ENCODE peak calls at places on chromosomes 1 and 21, in nine cellular contexts. U is right cardiac atrium; I is IMR-90; T is tibial nerve; W is stomach; J is CD4-positive, alpha-beta T cell; K is cardiac muscle cell; O is A549; Q is upper lobe of right lung. C is an unnamed sample.
A peak's percentile ranks its signal among the peaks of the same experiment; 100 is the strongest.

GRCh38 chr1:230851291-230851691 is 17.0 kb downstream of the C1orf198 start:
- DNase-seq in U (peak; percentile 53), I (peak; percentile 55), T (no peak), W (no peak), J (no peak), K (peak; percentile 90), O (no peak), Q (no peak), C (peak; percentile 90)

GRCh38 chr1:81231729-81232038 is 569.0 kb upstream of the ADGRL2 start:
- DNase-seq in U (no peak), I (peak; percentile 11), T (no peak), W (no peak), J (no peak), K (no peak), O (no peak), Q (no peak), C (no peak)

GRCh38 chr1:222106369-222106768 is 364.5 kb upstream of the DUSP10 start:
- DNase-seq in U (peak; percentile 64), I (no peak), T (no peak), W (no peak), J (no peak), K (no peak), O (no peak), Q (no peak), C (no peak)

GRCh38 chr1:247107694-247108093 is 3.5 kb upstream of the ZNF669 start:
- DNase-seq in U (no peak), I (no peak), T (no peak), W (no peak), J (no peak), K (no peak), O (no peak), Q (no peak), C (no peak)

GRCh38 chr1:230191079-230191478 is 124.0 kb downstream of the GALNT2 start:
- DNase-seq in U (no peak), I (peak; percentile 74), T (peak; percentile 71), W (peak; percentile 27), J (no peak), K (peak; percentile 48), O (no peak), Q (no peak), C (peak; percentile 57)

GRCh38 chr1:1000357-1001056 is 610 bp upstream of the HES4 start:
- DNase-seq in U (peak; percentile 94), I (peak; percentile 89), T (peak; percentile 57), W (peak; percentile 80), J (peak; percentile 64), K (peak; percentile 88), O (peak; percentile 95), Q (peak; percentile 90), C (peak; percentile 71)

GRCh38 chr21:46605759-46606426 is 1.0 kb upstream of the S100B start:
- DNase-seq in U (peak; percentile 73), I (no peak), T (no peak), W (peak; percentile 45), J (peak; percentile 61), K (no peak), O (no peak), Q (peak; percentile 74), C (no peak)

GRCh38 chr1:183365676-183366075 is 52.5 kb downstream of the NMNAT2 start:
- DNase-seq in U (no peak), I (no peak), T (no peak), W (no peak), J (no peak), K (no peak), O (no peak), Q (no peak), C (no peak)

GRCh38 chr1:201589186-201589585 is 50.3 kb downstream of the NAV1 start:
- DNase-seq in U (no peak), I (no peak), T (no peak), W (no peak), J (no peak), K (no peak), O (no peak), Q (no peak), C (no peak)

GRCh38 chr1:179921981-179922380 is 32.6 kb upstream of the CEP350 start:
- DNase-seq in U (no peak), I (peak; percentile 4), T (no peak), W (no peak), J (no peak), K (no peak), O (no peak), Q (no peak), C (peak; percentile 25)

GRCh38 chr1:214990619-214991018 is 91.9 kb upstream of the KCNK2 start:
- DNase-seq in U (no peak), I (peak; percentile 99), T (no peak), W (no peak), J (no peak), K (no peak), O (peak; percentile 2), Q (no peak), C (peak; percentile 98)

GRCh38 chr1:214991691-214992315 is 90.7 kb upstream of the KCNK2 start:
- DNase-seq in U (no peak), I (no peak), T (no peak), W (no peak), J (no peak), K (no peak), O (no peak), Q (no peak), C (no peak)

GRCh38 chr1:214993419-214993818 is 89.1 kb upstream of the KCNK2 start:
- DNase-seq in U (no peak), I (peak; percentile 82), T (no peak), W (no peak), J (no peak), K (no peak), O (no peak), Q (no peak), C (peak; percentile 44)

DNA sequence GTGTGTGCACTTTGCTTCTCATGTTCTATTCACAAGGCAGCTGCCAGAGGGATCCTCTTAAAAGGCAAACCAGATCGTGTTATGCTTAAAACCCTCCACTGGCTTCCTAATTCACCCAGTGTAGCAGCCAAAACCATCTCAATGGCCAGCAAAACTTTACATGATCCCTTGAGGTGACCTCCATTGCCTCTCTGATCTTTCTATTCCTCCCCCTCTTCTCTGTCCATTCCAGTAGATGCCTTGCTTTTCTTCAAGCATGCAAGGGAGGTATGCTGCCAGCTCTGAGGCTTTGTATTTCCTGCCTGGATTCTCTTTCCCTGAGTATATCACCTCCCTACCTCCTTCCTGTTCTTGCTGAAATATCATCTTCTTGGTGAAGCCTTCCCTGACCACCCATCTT is 93.2 kb upstream of the KCNK2 start:
- DNase-seq in U (no peak), I (peak; percentile 83), T (no peak), W (no peak), J (no peak), K (no peak), O (no peak), Q (no peak), C (peak; percentile 76)
- H3K27ac ChIP-seq in U (no peak overlapping the region), I (peak overlapping the region; percentile 50), T (no peak overlapping the region), W (no peak overlapping the region), J (no peak overlapping the region), K (no peak overlapping the region), O (no peak overlapping the region), Q (no peak overlapping the region), C (peak overlapping the region; percentile 74)

GRCh38 chr1:15628003-15628402 is 10.7 kb downstream of the DDI2 start:
- DNase-seq in U (no peak), I (no peak), T (no peak), W (no peak), J (no peak), K (no peak), O (no peak), Q (no peak), C (no peak)

GRCh38 chr1:15624315-15624714 is 7.1 kb downstream of the DDI2 start:
- DNase-seq in U (no peak), I (no peak), T (no peak), W (no peak), J (no peak), K (no peak), O (no peak), Q (no peak), C (no peak)

GRCh38 chr1:15625224-15625917 is 8.1 kb downstream of the DDI2 start:
- DNase-seq in U (no peak), I (no peak), T (no peak), W (no peak), J (no peak), K (no peak), O (no peak), Q (no peak), C (no peak)

GRCh38 chr1:15627343-15627988 is 10.2 kb downstream of the DDI2 start:
- DNase-seq in U (no peak), I (peak; percentile 26), T (no peak), W (no peak), J (no peak), K (no peak), O (no peak), Q (no peak), C (no peak)

DNA sequence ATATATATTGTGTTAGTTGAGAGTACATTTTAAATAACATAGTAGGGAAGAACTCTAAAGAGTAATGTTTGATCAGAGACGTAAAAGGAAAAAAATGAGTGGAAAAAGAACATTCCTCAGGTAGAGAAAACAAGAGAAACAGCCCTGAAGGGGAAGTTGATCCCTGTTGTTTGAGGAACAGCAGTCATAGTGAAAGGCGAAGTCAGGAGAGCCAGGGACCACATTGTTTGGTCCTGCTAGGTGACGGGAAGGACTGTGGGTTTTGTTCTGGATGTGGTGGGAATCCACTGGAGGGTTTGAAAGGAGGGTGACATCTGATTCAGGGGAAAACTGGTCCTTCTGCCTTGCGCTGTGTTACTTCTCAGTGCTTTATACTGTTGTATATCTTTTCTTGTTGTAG is 9.0 kb downstream of the DDI2 start:
- DNase-seq in U (no peak), I (no peak), T (no peak), W (no peak), J (no peak), K (no peak), O (no peak), Q (no peak), C (no peak)
- H3K27ac ChIP-seq in U (no peak overlapping the region), I (no peak overlapping the region), T (no peak overlapping the region), W (no peak overlapping the region), J (no peak overlapping the region), K (peak overlapping the region; percentile 28), O (no peak overlapping the region), Q (no peak overlapping the region), C (no peak overlapping the region)

GRCh38 chr1:178868700-178869099 is 2.2 kb downstream of the ANGPTL1 start:
- DNase-seq in U (no peak), I (no peak), T (no peak), W (no peak), J (no peak), K (no peak), O (no peak), Q (no peak), C (no peak)
- H3K27ac ChIP-seq in U (no peak overlapping the region), I (no peak overlapping the region), T (peak overlapping the region; percentile 66), W (peak overlapping the region; percentile 60), J (no peak overlapping the region), K (no peak overlapping the region), O (no peak overlapping the region), Q (peak overlapping the region; percentile 51), C (no peak overlapping the region)

GRCh38 chr1:43789604-43790288 is 82.4 kb downstream of the ST3GAL3 start:
- DNase-seq in U (no peak), I (no peak), T (no peak), W (no peak), J (no peak), K (no peak), O (no peak), Q (no peak), C (no peak)
- H3K27ac ChIP-seq in U (no peak overlapping the region), I (no peak overlapping the region), T (no peak overlapping the region), W (no peak overlapping the region), J (no peak overlapping the region), K (no peak overlapping the region), O (no peak overlapping the region), Q (no peak overlapping the region), C (no peak overlapping the region)

DNA sequence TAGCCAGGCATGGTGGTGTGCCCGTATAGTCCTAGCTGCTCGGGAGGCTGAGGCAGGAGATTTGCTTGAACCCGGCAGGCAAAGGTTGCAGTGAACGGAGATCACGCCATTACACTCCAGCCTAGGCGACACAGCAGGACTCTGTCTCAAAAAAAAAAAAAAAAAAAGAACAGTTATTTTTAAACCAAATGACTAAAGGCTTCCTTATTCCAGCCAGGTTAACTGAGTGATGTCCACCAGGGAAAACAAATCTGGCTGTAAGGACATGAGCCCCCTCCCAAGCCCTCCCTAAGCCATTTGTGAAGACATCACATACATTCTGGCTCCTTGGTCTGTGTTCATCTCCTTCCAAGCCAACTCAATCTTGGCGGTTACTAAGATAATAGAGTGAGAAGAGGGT is 8.2 kb downstream of the TMCC2 start:
- DNase-seq in U (no peak), I (no peak), T (no peak), W (no peak), J (no peak), K (no peak), O (no peak), Q (no peak), C (no peak)
- H3K27ac ChIP-seq in U (no peak overlapping the region), I (no peak overlapping the region), T (no peak overlapping the region), W (no peak overlapping the region), J (no peak overlapping the region), K (no peak overlapping the region), O (no peak overlapping the region), Q (no peak overlapping the region), C (no peak overlapping the region)

C was measured in astrocyte.